ENCODE peak calls at places on chromosomes 2 and 18, in nine cellular contexts. T is HCT116, N is A673, B is neural progenitor cell, D is GM12878, F is K562, J is GM23248, I is PC-9, L is HepG2. C is an unnamed sample.

GRCh38 chr2:113157897-113158753 is 15.6 kb upstream of the PSD4 start:
- DNase-seq in T (no peak), N (no peak), B (no peak), D (no peak), F (no peak), J (peak), I (peak), L (no peak), C (peak)

GRCh38 chr2:189756311-189756710 is 6.3 kb downstream of the OSGEPL1 start:
- DNase-seq in T (no peak), N (no peak), B (no peak), D (no peak), F (no peak), J (no peak), I (no peak), L (no peak), C (no peak)

GRCh38 chr2:191109888-191110287 is 40.9 kb downstream of the STAT4 start:
- DNase-seq in T (no peak), N (no peak), B (no peak), D (no peak), F (no peak), J (no peak), I (no peak), L (no peak), C (peak)

GRCh38 chr2:10362898-10363195 is 60.1 kb downstream of the HPCAL1 start:
- DNase-seq in T (no peak), N (no peak), B (no peak), D (no peak), F (no peak), J (no peak), I (no peak), L (no peak), C (no peak)

GRCh38 chr2:136985044-136985443 is 219.7 kb downstream of the THSD7B start:
- DNase-seq in T (no peak), N (peak), B (no peak), D (no peak), F (no peak), J (peak), I (no peak), L (no peak), C (peak)

GRCh38 chr2:147320148-147320547 is 524.7 kb upstream of the ACVR2A start:
- DNase-seq in T (no peak), N (no peak), B (no peak), D (no peak), F (no peak), J (no peak), I (no peak), L (no peak), C (no peak)

GRCh38 chr18:11316546-11316945 is 167.2 kb upstream of the PIEZO2 start:
- DNase-seq in T (no peak), N (no peak), B (no peak), D (no peak), F (no peak), J (no peak), I (no peak), L (no peak), C (no peak)

GRCh38 chr2:163828760-163829159 is 93.0 kb upstream of the FIGN start:
- DNase-seq in T (no peak), N (no peak), B (no peak), D (no peak), F (no peak), J (no peak), I (no peak), L (peak), C (no peak)

GRCh38 chr18:39558658-39559057 is 1993.1 kb upstream of the CELF4 start:
- DNase-seq in T (no peak), N (no peak), B (no peak), D (no peak), F (no peak), J (no peak), I (no peak), L (no peak), C (no peak)

GRCh38 chr2:75311993-75312392 is 112.7 kb upstream of the TACR1 start:
- DNase-seq in T (peak), N (no peak), B (peak), D (peak), F (peak), J (no peak), I (no peak), L (peak), C (no peak)

GRCh38 chr2:150075831-150076230 is 411.6 kb downstream of the RND3 start:
- DNase-seq in T (no peak), N (no peak), B (no peak), D (no peak), F (no peak), J (peak), I (no peak), L (no peak), C (peak)

GRCh38 chr2:238225911-238226697 is 13.7 kb downstream of the HES6 start:
- DNase-seq in T (no peak), N (no peak), B (no peak), D (no peak), F (no peak), J (peak), I (no peak), L (no peak), C (peak)

GRCh38 chr18:35577045-35577848 is 4.3 kb upstream of the GALNT1 start:
- DNase-seq in T (no peak), N (no peak), B (no peak), D (peak), F (no peak), J (no peak), I (no peak), L (no peak), C (no peak)

GRCh38 chr18:57444301-57444759 is 9.2 kb downstream of the ONECUT2 start:
- DNase-seq in T (no peak), N (no peak), B (peak), D (no peak), F (no peak), J (no peak), I (peak), L (no peak), C (no peak)

GRCh38 chr18:79635127-79635726 is 44.4 kb upstream of the CTDP1 start:
- DNase-seq in T (no peak), N (no peak), B (no peak), D (no peak), F (no peak), J (no peak), I (no peak), L (no peak), C (no peak)

GRCh38 chr2:215698566-215698965 is 262.7 kb upstream of the FN1 start:
- DNase-seq in T (no peak), N (no peak), B (no peak), D (no peak), F (no peak), J (peak), I (no peak), L (no peak), C (peak)

GRCh38 chr2:20126469-20126868 is 75.0 kb upstream of the LAPTM4A start:
- DNase-seq in T (no peak), N (no peak), B (no peak), D (no peak), F (no peak), J (no peak), I (no peak), L (no peak), C (no peak)

DNA sequence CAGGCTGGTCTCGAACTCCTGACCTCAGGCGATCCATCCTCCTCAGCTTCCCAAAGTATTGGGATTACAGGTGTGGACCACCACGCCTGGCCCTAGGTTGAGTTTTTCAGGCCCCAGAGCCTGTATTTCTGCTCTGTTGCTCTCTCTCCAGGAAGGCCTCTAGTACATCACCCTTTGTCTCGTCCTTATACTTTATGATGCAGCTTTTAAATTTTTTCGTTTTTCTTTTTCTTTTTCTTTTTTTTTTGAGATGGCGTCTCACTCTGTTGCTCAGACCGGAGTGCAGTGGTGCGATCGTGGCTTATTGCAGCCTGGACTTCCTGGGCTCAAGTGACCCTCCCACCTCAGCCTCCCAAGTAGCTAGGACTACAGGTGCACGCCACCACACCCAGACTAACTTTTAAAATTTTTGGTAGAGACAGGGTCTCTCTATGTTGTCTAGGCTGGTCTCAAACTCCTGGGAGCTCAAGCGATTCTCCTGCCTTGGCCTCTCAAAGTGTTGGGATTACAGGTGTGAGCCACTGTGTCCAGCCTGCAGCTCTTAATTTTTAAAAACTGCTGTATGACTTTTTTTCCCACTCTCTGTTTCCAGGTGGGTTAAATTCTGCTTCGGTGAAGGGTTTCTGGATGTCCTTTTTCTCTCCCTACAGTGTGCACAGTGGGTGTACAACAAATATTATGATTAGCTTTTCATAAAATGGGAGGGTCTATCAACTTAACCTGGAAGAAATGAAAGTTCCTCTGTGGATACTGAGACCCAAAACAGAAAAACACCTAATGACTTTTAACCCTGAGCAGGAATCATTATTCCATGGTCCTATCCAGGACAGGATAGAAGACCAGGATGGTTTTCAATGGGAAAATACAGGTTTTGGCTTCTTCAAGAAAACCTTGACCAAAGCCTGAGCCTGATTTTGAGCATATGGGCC is 47.9 kb downstream of the DDX1 start:
- DNase-seq in T (no peak), N (no peak), B (no peak), D (no peak), F (no peak), J (no peak), I (no peak), L (no peak), C (no peak)
- H3K4me3 ChIP-seq in T (no peak), N (no peak), B (no peak), D (no peak), F (no peak), J (no peak), I (no peak), L (no peak), C (no peak)

GRCh38 chr18:63559567-63560491 is 17.7 kb downstream of the SERPINB12 start:
- DNase-seq in T (no peak), N (no peak), B (no peak), D (no peak), F (no peak), J (no peak), I (no peak), L (no peak), C (no peak)
- TF ChIP-seq EZH2 in T (no peak), N (no peak), B (no peak), D (no peak), F (no peak), J (no peak), I (no peak), L (no peak), C (no peak)

DNA sequence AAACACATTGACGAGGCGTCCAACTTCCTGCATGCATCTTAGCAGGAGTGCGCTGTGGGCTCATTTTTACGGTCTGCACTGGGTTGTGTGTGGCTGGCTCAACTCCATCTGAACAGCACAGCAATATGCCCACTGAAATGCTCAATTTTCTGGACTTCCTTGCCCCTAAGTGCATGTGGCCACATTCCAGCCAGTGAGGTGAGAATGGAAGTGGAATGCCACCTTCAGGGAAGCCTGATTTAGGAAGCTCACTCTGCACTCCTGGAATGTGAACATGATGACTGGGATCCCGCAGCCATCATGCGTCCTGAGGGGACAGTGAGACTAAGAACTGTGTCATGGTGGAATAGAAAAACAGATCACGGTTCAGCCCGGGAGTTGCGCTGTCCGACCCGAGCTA is 76.2 kb downstream of the PSMG2 start:
- DNase-seq in T (no peak), N (no peak), B (no peak), D (no peak), F (no peak), J (no peak), I (no peak), L (no peak), C (no peak)
- H3K4me3 ChIP-seq in T (no peak), N (no peak), B (no peak), D (no peak), F (no peak), J (no peak), I (no peak), L (no peak), C (no peak)

GRCh38 chr2:100818003-100818605 is 1.8 kb upstream of the NPAS2 start:
- DNase-seq in T (peak), N (no peak), B (no peak), D (no peak), F (no peak), J (peak), I (peak), L (no peak), C (peak)
- TF ChIP-seq EZH2 in T (no peak), N (no peak), B (no peak), D (no peak), F (no peak), J (no peak), I (no peak), L (no peak), C (no peak)

C was measured in fibroblast of lung.